ENCODE peak calls at places on chromosome 11, in six cellular contexts. G, B, M, O, L and E are unnamed samples.

GRCh38 chr11:28123151-28123571 is 15.0 kb downstream of the METTL15 start:
- DNase-seq in O (no peak), B (peak; percentile 69), G (no peak), M (no peak), L (peak; percentile 68), E (no peak)

GRCh38 chr11:108966978-108967377 is 302.1 kb downstream of the DDX10 start:
- DNase-seq in G (no peak), O (no peak), M (no peak), L (no peak), B (no peak), E (no peak)

GRCh38 chr11:30245621-30246020 is 14.8 kb downstream of the FSHB start:
- DNase-seq in M (no peak), L (no peak), B (no peak), O (no peak), G (no peak), E (no peak)

GRCh38 chr11:79168530-79169110 is 272.2 kb downstream of the TENM4 start:
- DNase-seq in B (no peak), G (no peak), O (no peak), L (no peak), M (no peak), E (no peak)

GRCh38 chr11:79374707-79375106 is 66.1 kb downstream of the TENM4 start:
- DNase-seq in M (no peak), B (no peak), G (no peak), O (no peak), L (no peak), E (no peak)

GRCh38 chr11:87722756-87723599 is 452.3 kb downstream of the RAB38 start:
- DNase-seq in O (no peak), G (no peak), M (peak; percentile 5), L (peak; percentile 35), B (peak; percentile 10), E (peak; percentile 16)

GRCh38 chr11:124674168-124674517 is 439 bp downstream of the SPA17 start:
- DNase-seq in O (no peak), B (no peak), M (no peak), L (no peak), G (no peak), E (no peak)

GRCh38 chr11:64571050-64571409 is 20.0 kb upstream of the SLC22A12 start:
- DNase-seq in O (no peak), G (no peak), B (no peak), L (no peak), M (no peak), E (no peak)

GRCh38 chr11:44030276-44030932 is 17.4 kb upstream of the ACCSL start:
- DNase-seq in L (no peak), M (no peak), B (peak; percentile 50), O (no peak), G (peak; percentile 55), E (no peak)

GRCh38 chr11:129295746-129296145 is 79.9 kb upstream of the BARX2 start:
- DNase-seq in G (no peak), M (no peak), B (no peak), L (no peak), O (no peak), E (no peak)

GRCh38 chr11:7606496-7606895 is 66.8 kb downstream of the CYB5R2 start:
- DNase-seq in B (no peak), O (no peak), L (no peak), G (no peak), M (no peak), E (no peak)

GRCh38 chr11:8265681-8266241 is 2.1 kb upstream of the LMO1 start:
- DNase-seq in L (no peak), B (no peak), M (no peak), O (no peak), G (no peak), E (no peak)